ENCODE peak calls at places on chromosomes 12 and 14, in four cellular contexts. One of them, this sample, is unnamed.

GRCh38 chr14:35814371-35815005 is 5.4 kb upstream of the RALGAPA1 start:
- DNase-seq in H9: peak
- DNase-seq in IMR-90: peak
- DNase-seq in mesendoderm: peak
- DNase-seq in this sample: peak

GRCh38 chr14:26394114-26394855 is 203.5 kb downstream of the NOVA1 start:
- DNase-seq in mesendoderm: peak
- DNase-seq in IMR-90: peak
- DNase-seq in H9: peak
- DNase-seq in this sample: no peak

GRCh38 chr14:90783344-90783743 is 32.9 kb downstream of the TTC7B start:
- DNase-seq in IMR-90: no peak
- DNase-seq in mesendoderm: no peak
- DNase-seq in H9: no peak
- DNase-seq in this sample: no peak

GRCh38 chr14:99055816-99056215 is 216.2 kb downstream of the BCL11B start:
- DNase-seq in H9: no peak
- DNase-seq in mesendoderm: no peak
- DNase-seq in IMR-90: no peak
- DNase-seq in this sample: no peak

GRCh38 chr14:67618617-67619063 is 1.1 kb upstream of the ARG2 start:
- DNase-seq in mesendoderm: peak
- DNase-seq in H9: no peak
- DNase-seq in IMR-90: peak
- DNase-seq in this sample: no peak

GRCh38 chr14:67722293-67722692 is 20.6 kb downstream of the RDH12 start:
- DNase-seq in mesendoderm: peak
- DNase-seq in IMR-90: peak
- DNase-seq in H9: peak
- DNase-seq in this sample: no peak

GRCh38 chr14:37466003-37466622 is 128.9 kb downstream of the FOXA1 start:
- DNase-seq in H9: no peak
- DNase-seq in mesendoderm: no peak
- DNase-seq in IMR-90: no peak
- DNase-seq in this sample: no peak

GRCh38 chr12:459430-460258 is at the start of gene B4GALNT3:
- DNase-seq in H9: peak
- DNase-seq in mesendoderm: peak
- DNase-seq in IMR-90: no peak
- DNase-seq in this sample: no peak

GRCh38 chr12:29901585-29901984 is 117.8 kb upstream of the TMTC1 start:
- DNase-seq in IMR-90: no peak
- DNase-seq in mesendoderm: peak
- DNase-seq in H9: peak
- DNase-seq in this sample: no peak

GRCh38 chr14:37320106-37320505 is 122.4 kb downstream of the MIPOL1 start:
- DNase-seq in mesendoderm: no peak
- DNase-seq in H9: no peak
- DNase-seq in IMR-90: no peak
- DNase-seq in this sample: no peak

GRCh38 chr12:113061061-113061694 is 4.6 kb downstream of the DTX1 start:
- DNase-seq in mesendoderm: no peak
- DNase-seq in H9: peak
- DNase-seq in IMR-90: no peak
- DNase-seq in this sample: no peak

GRCh38 chr14:65446159-65446558 is 33.6 kb downstream of the FUT8 start:
- DNase-seq in H9: no peak
- DNase-seq in mesendoderm: peak
- DNase-seq in IMR-90: peak
- DNase-seq in this sample: no peak

GRCh38 chr14:73825551-73826188 is 26.0 kb upstream of the PTGR2 start:
- DNase-seq in IMR-90: peak
- DNase-seq in mesendoderm: peak
- DNase-seq in H9: peak
- DNase-seq in this sample: peak

GRCh38 chr14:73824536-73824935 is 27.1 kb upstream of the PTGR2 start:
- DNase-seq in IMR-90: no peak
- DNase-seq in mesendoderm: no peak
- DNase-seq in H9: no peak
- DNase-seq in this sample: no peak

GRCh38 chr14:73820631-73821030 is 31.0 kb upstream of the PTGR2 start:
- DNase-seq in IMR-90: no peak
- DNase-seq in H9: no peak
- DNase-seq in mesendoderm: no peak
- DNase-seq in this sample: no peak

GRCh38 chr14:73823339-73823885 is 28.2 kb upstream of the PTGR2 start:
- DNase-seq in mesendoderm: no peak
- DNase-seq in H9: no peak
- DNase-seq in IMR-90: no peak
- DNase-seq in this sample: no peak

GRCh38 chr14:73824116-73824515 is 27.5 kb upstream of the PTGR2 start:
- DNase-seq in IMR-90: no peak
- DNase-seq in mesendoderm: no peak
- DNase-seq in H9: no peak
- DNase-seq in this sample: no peak
- H3K27ac ChIP-seq in IMR-90: no peak
- H3K27ac ChIP-seq in mesendoderm: no peak
- H3K27ac ChIP-seq in H9: no peak
- H3K27ac ChIP-seq in this sample: no peak

GRCh38 chr12:86744547-86745212 is 488.5 kb upstream of the MGAT4C start:
- DNase-seq in mesendoderm: no peak
- DNase-seq in IMR-90: no peak
- DNase-seq in H9: no peak
- DNase-seq in this sample: no peak
- H4K5ac ChIP-seq in mesendoderm: no peak
- H4K5ac ChIP-seq in IMR-90: no peak
- H4K5ac ChIP-seq in H9: no peak
- H4K5ac ChIP-seq in this sample: no peak

DNA sequence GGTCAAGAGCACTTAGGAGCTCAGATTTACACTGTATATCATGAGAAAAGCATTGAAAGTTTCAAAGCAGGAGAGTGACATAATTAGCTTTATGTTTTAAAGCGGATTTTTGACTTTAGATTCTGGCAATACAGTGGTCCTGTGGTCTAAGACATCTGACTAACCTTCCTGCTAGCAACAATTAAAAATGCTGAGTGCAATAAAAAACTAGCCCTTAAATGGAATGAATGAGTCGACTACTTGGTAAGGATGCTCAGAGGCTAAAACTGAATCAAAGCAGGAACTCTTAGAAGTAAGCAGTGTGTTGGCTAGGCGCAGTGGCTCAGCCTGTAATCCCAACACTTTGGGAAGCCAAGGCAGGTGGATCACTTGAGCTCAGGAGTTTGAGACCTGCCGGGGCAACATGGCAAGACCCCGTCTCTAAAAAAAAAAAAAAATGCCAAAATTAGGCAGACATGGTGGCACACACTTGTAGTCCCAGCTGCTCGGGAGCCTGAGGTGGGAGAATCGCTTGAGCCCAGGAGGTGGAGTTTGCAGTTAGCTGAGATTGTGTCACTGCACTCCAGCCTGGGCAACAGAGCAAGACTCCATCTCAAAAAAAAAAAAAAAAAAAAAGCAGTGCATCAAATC is 18.9 kb downstream of the BICD1 start:
- DNase-seq in H9: no peak
- DNase-seq in mesendoderm: no peak
- DNase-seq in IMR-90: peak
- DNase-seq in this sample: no peak
- H3K27ac ChIP-seq in H9: no peak
- H3K27ac ChIP-seq in mesendoderm: no peak
- H3K27ac ChIP-seq in IMR-90: no peak
- H3K27ac ChIP-seq in this sample: no peak

DNA sequence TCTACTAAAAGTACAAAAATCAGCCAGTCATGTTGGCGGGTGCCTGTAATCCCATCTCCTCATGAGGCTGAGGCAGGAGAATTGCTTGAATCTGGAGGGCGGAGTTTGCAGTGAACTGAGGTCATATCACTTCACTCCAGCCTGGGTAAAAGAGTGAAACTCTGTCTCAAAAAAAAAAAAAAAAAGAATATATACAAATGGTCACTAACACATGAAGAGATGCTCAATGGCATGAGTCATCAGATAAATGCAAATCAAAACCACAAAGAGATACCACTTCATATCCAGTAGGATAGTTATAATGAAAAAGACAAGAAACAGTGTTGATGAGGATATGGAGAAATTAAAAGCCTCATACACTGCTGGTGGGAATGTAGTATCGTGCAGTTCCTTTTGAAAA is 33.6 kb upstream of the METAP2 start:
- DNase-seq in H9: no peak
- DNase-seq in mesendoderm: no peak
- DNase-seq in IMR-90: peak
- DNase-seq in this sample: no peak
- H4K5ac ChIP-seq in H9: no peak
- H4K5ac ChIP-seq in mesendoderm: no peak
- H4K5ac ChIP-seq in IMR-90: no peak
- H4K5ac ChIP-seq in this sample: no peak

DNA sequence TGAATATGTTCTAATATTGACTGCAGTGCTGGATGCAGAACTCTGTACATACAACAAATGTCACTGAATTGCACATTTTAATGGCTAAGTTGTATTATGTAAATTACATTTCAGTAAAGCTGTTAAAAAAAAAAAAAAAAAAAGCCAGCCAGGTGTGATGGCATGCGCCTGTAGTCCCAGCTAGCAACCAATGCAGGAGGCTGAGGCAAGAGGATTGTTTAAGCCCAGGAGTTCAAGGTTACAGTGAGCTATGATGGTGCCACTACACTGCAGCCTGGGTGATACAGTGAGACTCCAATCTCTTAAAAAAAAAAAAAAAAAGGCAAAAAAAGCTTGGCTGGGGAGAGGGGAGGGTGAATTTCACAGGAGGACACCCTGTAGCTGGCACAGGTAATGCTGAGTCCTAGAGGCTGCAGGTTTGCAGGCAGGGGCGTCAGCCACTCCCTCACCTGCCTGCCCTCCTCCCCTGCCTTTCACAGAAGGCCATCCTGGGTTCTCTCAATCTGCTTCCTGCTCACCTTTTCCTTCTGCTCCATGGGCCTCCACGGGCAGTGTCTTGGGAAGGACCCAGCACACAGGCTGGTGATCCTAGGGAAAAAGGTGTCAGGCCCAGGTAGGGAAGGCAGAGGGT is 40.7 kb downstream of the TESC start:
- DNase-seq in IMR-90: no peak
- DNase-seq in mesendoderm: no peak
- DNase-seq in H9: no peak
- DNase-seq in this sample: no peak
- H3K27ac ChIP-seq in IMR-90: no peak
- H3K27ac ChIP-seq in mesendoderm: no peak
- H3K27ac ChIP-seq in H9: no peak
- H3K27ac ChIP-seq in this sample: no peak

GRCh38 chr14:82045339-82045738 is 511.7 kb upstream of the SEL1L start:
- DNase-seq in H9: no peak
- DNase-seq in IMR-90: no peak
- DNase-seq in mesendoderm: no peak
- DNase-seq in this sample: no peak

GRCh38 chr14:82046512-82047226 is 513.0 kb upstream of the SEL1L start:
- DNase-seq in mesendoderm: no peak
- DNase-seq in IMR-90: no peak
- DNase-seq in H9: no peak
- DNase-seq in this sample: no peak

GRCh38 chr14:82052778-82053177 is 519.1 kb upstream of the SEL1L start:
- DNase-seq in IMR-90: no peak
- DNase-seq in H9: no peak
- DNase-seq in mesendoderm: no peak
- DNase-seq in this sample: no peak

GRCh38 chr14:82047777-82048470 is 514.3 kb upstream of the SEL1L start:
- DNase-seq in IMR-90: no peak
- DNase-seq in H9: no peak
- DNase-seq in mesendoderm: no peak
- DNase-seq in this sample: no peak
- H4K5ac ChIP-seq in IMR-90: no peak
- H4K5ac ChIP-seq in H9: no peak
- H4K5ac ChIP-seq in mesendoderm: no peak
- H4K5ac ChIP-seq in this sample: no peak

GRCh38 chr14:75236897-75237296 is 41.7 kb upstream of the FOS start:
- DNase-seq in H9: no peak
- DNase-seq in mesendoderm: no peak
- DNase-seq in IMR-90: no peak
- DNase-seq in this sample: no peak
- H3K27ac ChIP-seq in H9: no peak
- H3K27ac ChIP-seq in mesendoderm: no peak
- H3K27ac ChIP-seq in IMR-90: no peak
- H3K27ac ChIP-seq in this sample: no peak

DNA sequence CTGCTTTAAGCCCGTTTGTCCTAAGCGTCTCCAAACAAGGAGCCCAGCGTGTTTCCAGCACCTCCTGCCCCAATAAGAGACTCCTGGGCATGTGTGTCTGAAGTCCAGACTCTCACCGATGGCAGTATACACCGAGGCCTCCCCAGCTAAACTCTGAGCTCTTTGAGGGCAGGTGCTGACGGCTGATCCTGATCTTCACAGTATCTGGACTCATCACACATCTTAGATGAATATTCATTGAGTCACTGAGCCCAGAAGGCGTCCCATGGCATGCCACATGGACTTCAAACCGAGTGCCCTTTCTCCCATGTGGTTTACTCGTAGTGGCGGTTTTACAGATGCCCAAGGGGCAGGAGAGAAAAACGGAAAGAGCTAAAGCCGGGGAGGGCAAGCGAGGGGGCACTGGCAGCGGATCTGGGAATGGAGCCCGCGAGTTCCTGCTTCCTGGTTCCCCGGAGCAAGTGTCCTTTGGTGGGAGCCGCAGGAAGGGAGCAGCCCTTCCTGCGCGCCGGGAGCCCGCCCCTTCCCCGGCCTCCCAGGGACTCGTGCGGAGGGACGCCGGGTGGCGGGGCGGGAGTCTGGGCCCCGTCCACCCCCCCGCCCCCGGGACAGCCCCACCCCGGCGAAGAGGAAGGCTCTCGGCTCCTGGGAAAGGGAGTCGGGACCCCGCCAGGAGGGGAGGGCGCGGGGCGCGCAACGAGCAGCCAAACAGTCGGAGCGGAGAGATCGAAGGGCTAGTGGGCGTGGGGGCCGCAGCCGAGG is 584 bp upstream of the TEAD4 start:
- DNase-seq in H9: peak
- DNase-seq in mesendoderm: peak
- DNase-seq in IMR-90: peak
- DNase-seq in this sample: peak
- H4K5ac ChIP-seq in H9: no peak
- H4K5ac ChIP-seq in mesendoderm: no peak
- H4K5ac ChIP-seq in IMR-90: peak
- H4K5ac ChIP-seq in this sample: peak

DNA sequence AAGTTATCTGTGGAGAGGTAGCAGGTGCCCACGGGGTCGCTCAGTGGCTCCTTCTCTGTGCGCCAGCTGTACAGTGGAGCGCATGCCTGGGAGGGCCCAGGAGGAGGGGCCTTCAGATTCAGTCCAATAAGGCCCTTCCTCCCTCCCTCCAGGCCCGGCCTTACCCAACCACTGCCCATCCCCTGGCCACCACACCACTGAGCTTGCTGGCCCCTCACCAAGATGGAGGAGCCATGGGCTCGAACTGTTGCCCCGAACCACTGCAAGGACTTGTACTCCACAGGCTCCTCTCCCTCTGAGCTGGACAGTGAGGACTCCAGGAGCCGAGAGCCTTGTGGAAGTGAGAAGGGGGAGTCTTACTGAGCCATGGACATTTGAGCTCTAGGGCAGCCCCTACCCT is 9.8 kb downstream of the ITGA5 start:
- DNase-seq in mesendoderm: no peak
- DNase-seq in H9: no peak
- DNase-seq in IMR-90: no peak
- DNase-seq in this sample: no peak
- H3K27ac ChIP-seq in mesendoderm: no peak
- H3K27ac ChIP-seq in H9: no peak
- H3K27ac ChIP-seq in IMR-90: no peak
- H3K27ac ChIP-seq in this sample: no peak